ENCODE peak calls at places on chromosomes 13 and 19, in seven cellular contexts. F, Y, C, S, P, K and Z are unnamed samples.

GRCh38 chr13:98462241-98462882 is 114.5 kb downstream of the STK24 start:
- DNase-seq in S (no peak), K (no peak), F (no peak), P (no peak), Y (no peak), C (no peak), Z (no peak)

GRCh38 chr13:20489185-20489820 is 36.4 kb downstream of the CRYL1 start:
- DNase-seq in Y (no peak), P (no peak), S (peak), C (no peak), F (peak), K (no peak), Z (no peak)

GRCh38 chr13:104098421-104098820 is 1032.2 kb upstream of the SLC10A2 start:
- DNase-seq in S (no peak), C (no peak), P (no peak), F (no peak), K (no peak), Y (no peak), Z (no peak)

GRCh38 chr19:55643003-55643732 is at the start of gene ZNF581:
- DNase-seq in K (peak), F (peak), P (peak), Y (peak), C (peak), S (peak), Z (peak)

GRCh38 chr13:24745516-24745860 is 18.5 kb upstream of the RNF17 start:
- DNase-seq in C (no peak), K (no peak), F (no peak), Y (no peak), P (no peak), S (no peak), Z (no peak)

GRCh38 chr19:14632286-14632685 is 42.4 kb downstream of the ADGRE3 start:
- DNase-seq in K (peak), S (peak), Y (no peak), C (peak), P (peak), F (no peak), Z (no peak)

GRCh38 chr19:23531976-23532375 is 136.7 kb upstream of the ZNF91 start:
- DNase-seq in Y (no peak), S (no peak), P (no peak), C (no peak), F (no peak), K (no peak), Z (no peak)

GRCh38 chr13:30806784-30807183 is 71.4 kb downstream of the ALOX5AP start:
- DNase-seq in Y (no peak), C (peak), K (peak), S (peak), P (peak), F (no peak), Z (no peak)

GRCh38 chr13:46901721-46902120 is 4.9 kb upstream of the HTR2A start:
- DNase-seq in C (no peak), K (no peak), F (no peak), P (no peak), S (no peak), Y (no peak), Z (no peak)

GRCh38 chr13:48233886-48234488 is 981 bp downstream of the ITM2B start:
- DNase-seq in C (no peak), F (no peak), Y (no peak), K (no peak), S (peak), P (no peak), Z (no peak)

GRCh38 chr19:6271251-6271650 is 8.5 kb downstream of the MLLT1 start:
- DNase-seq in C (no peak), S (peak), K (peak), F (no peak), Y (no peak), P (no peak), Z (no peak)

GRCh38 chr13:47708386-47708785 is 292.7 kb downstream of the SUCLA2 start:
- DNase-seq in F (no peak), S (peak), K (no peak), C (peak), P (peak), Y (no peak), Z (no peak)

GRCh38 chr13:98222081-98222554 is 45.0 kb upstream of the RNF113B start:
- DNase-seq in P (no peak), S (peak), Y (no peak), C (peak), K (peak), F (no peak), Z (no peak)

GRCh38 chr13:35882722-35883497 is 248.3 kb downstream of the DCLK1 start:
- DNase-seq in K (no peak), S (peak), Y (no peak), C (no peak), P (no peak), F (no peak), Z (no peak)

GRCh38 chr19:17803264-17803896 is 8.4 kb downstream of the B3GNT3 start:
- DNase-seq in Y (no peak), P (no peak), K (no peak), C (no peak), F (no peak), S (no peak), Z (peak)

GRCh38 chr19:18898081-18898532 is 2.1 kb upstream of the CERS1 start:
- DNase-seq in S (no peak), C (no peak), K (no peak), F (no peak), Y (no peak), P (no peak), Z (no peak)

GRCh38 chr19:35828694-35829301 is 16.2 kb upstream of the PRODH2 start:
- DNase-seq in K (peak), P (peak), F (no peak), Y (peak), C (peak), S (peak), Z (peak)